ENCODE peak calls at places on chromosomes 5 and 9, in ten cellular contexts. N is uterus, D is transverse colon, Q is ovary, P is endothelial cell of umbilical vein, U is A549, I is adrenal gland, F is sigmoid colon, Z is gastrocnemius medialis, L is stomach. S is an unnamed sample. For H3K9me3, the result is how much of the 10 kb centered on the place peaks cover.

GRCh38 chr9:4508907-4509589 is 18.8 kb downstream of the SLC1A1 start:
- DNase-seq in N (no peak), D (no peak), Q (no peak), P (no peak), U (no peak), I (no peak), F (no peak), Z (no peak), L (no peak), S (no peak)

GRCh38 chr9:93020785-93021670 is 37.5 kb upstream of the SUSD3 start:
- DNase-seq in N (no peak), D (no peak), Q (no peak), P (no peak), U (no peak), I (no peak), F (peak), Z (no peak), L (no peak), S (no peak)

GRCh38 chr5:73299017-73299630 is 126.1 kb downstream of the TMEM174 start:
- DNase-seq in N (no peak), D (no peak), Q (no peak), P (no peak), U (no peak), I (no peak), F (no peak), Z (no peak), L (no peak), S (no peak)

GRCh38 chr5:139116256-139116655 is 81.9 kb downstream of the SIL1 start:
- DNase-seq in N (no peak), D (no peak), Q (no peak), P (no peak), U (no peak), I (no peak), F (no peak), Z (no peak), L (no peak), S (no peak)

GRCh38 chr5:142810891-142811290 is 40.7 kb downstream of the ARHGAP26 start:
- DNase-seq in N (peak), D (no peak), Q (no peak), P (no peak), U (no peak), I (no peak), F (no peak), Z (no peak), L (no peak), S (no peak)

GRCh38 chr5:132459983-132460834 is 30.4 kb downstream of the IRF1 start:
- DNase-seq in N (no peak), D (peak), Q (peak), P (no peak), U (no peak), I (peak), F (peak), Z (peak), L (peak), S (no peak)

GRCh38 chr5:168404366-168404765 is 81.9 kb upstream of the RARS1 start:
- DNase-seq in N (no peak), D (no peak), Q (no peak), P (no peak), U (no peak), I (no peak), F (no peak), Z (no peak), L (no peak), S (no peak)

GRCh38 chr9:123318192-123318591 is 37.8 kb upstream of the CRB2 start:
- DNase-seq in N (no peak), D (peak), Q (no peak), P (no peak), U (no peak), I (no peak), F (no peak), Z (no peak), L (no peak), S (no peak)

GRCh38 chr5:78005021-78005785 is 229.1 kb upstream of the TBCA start:
- DNase-seq in N (no peak), D (no peak), Q (no peak), P (peak), U (no peak), I (no peak), F (no peak), Z (no peak), L (no peak), S (no peak)

GRCh38 chr5:142931896-142932686 is 161.9 kb downstream of the ARHGAP26 start:
- DNase-seq in N (no peak), D (no peak), Q (no peak), P (peak), U (no peak), I (no peak), F (no peak), Z (no peak), L (no peak), S (no peak)

GRCh38 chr9:38641985-38642864 is 21.8 kb upstream of the ANKRD18A start:
- DNase-seq in N (no peak), D (peak), Q (no peak), P (peak), U (peak), I (peak), F (no peak), Z (no peak), L (peak), S (peak)

GRCh38 chr9:4986291-4986690 is 1.2 kb downstream of the JAK2 start:
- DNase-seq in N (no peak), D (no peak), Q (no peak), P (no peak), U (no peak), I (no peak), F (no peak), Z (no peak), L (no peak), S (no peak)

GRCh38 chr9:37425298-37425752 is 2.8 kb downstream of the GRHPR start:
- DNase-seq in N (no peak), D (no peak), Q (peak), P (no peak), U (no peak), I (peak), F (no peak), Z (no peak), L (no peak), S (no peak)

GRCh38 chr9:132241840-132242620 is 80.2 kb downstream of the NTNG2 start:
- DNase-seq in N (peak), D (peak), Q (peak), P (no peak), U (no peak), I (no peak), F (no peak), Z (no peak), L (peak), S (no peak)

GRCh38 chr9:107190031-107190935 is 92.8 kb upstream of the RAD23B start:
- DNase-seq in N (no peak), D (no peak), Q (no peak), P (peak), U (no peak), I (no peak), F (no peak), Z (no peak), L (no peak), S (no peak)

GRCh38 chr5:67542489-67542888 is 345.9 kb upstream of the CD180 start:
- DNase-seq in N (no peak), D (no peak), Q (no peak), P (no peak), U (no peak), I (no peak), F (no peak), Z (no peak), L (no peak), S (no peak)

GRCh38 chr5:77076961-77077820 is 9.9 kb downstream of the ZBED3 start:
- DNase-seq in N (peak), D (peak), Q (peak), P (peak), U (peak), I (peak), F (peak), Z (peak), L (peak), S (peak)

GRCh38 chr9:135450956-135451355 is 28.6 kb upstream of the PPP1R26 start:
- DNase-seq in N (no peak), D (no peak), Q (no peak), P (no peak), U (no peak), I (no peak), F (peak), Z (no peak), L (no peak), S (no peak)

GRCh38 chr5:3060283-3060682 is 308.8 kb upstream of the IRX2 start:
- DNase-seq in N (no peak), D (no peak), Q (no peak), P (no peak), U (no peak), I (no peak), F (no peak), Z (no peak), L (no peak), S (no peak)

GRCh38 chr9:121972501-121972981 is 120.6 kb downstream of the TTLL11 start:
- DNase-seq in N (no peak), D (peak), Q (no peak), P (peak), U (peak), I (peak), F (no peak), Z (peak), L (peak), S (peak)

GRCh38 chr5:51684794-51685355 is 301.6 kb downstream of the ISL1 start:
- DNase-seq in N (no peak), D (no peak), Q (no peak), P (peak), U (no peak), I (no peak), F (no peak), Z (no peak), L (no peak), S (no peak)

GRCh38 chr5:110618941-110619340 is 107.5 kb downstream of the TMEM232 start:
- DNase-seq in N (no peak), D (no peak), Q (no peak), P (no peak), U (no peak), I (no peak), F (no peak), Z (no peak), L (no peak), S (no peak)

GRCh38 chr5:42887575-42887974 is 75.9 kb upstream of the SELENOP start:
- DNase-seq in N (no peak), D (no peak), Q (no peak), P (no peak), U (no peak), I (no peak), F (no peak), Z (no peak), L (no peak), S (no peak)

GRCh38 chr9:76403352-76403751 is 9.1 kb upstream of the RFK start:
- DNase-seq in N (no peak), D (no peak), Q (no peak), P (peak), U (peak), I (peak), F (no peak), Z (no peak), L (no peak), S (no peak)

GRCh38 chr9:35733109-35733541 is 659 bp downstream of the CREB3 start:
- DNase-seq in N (no peak), D (peak), Q (no peak), P (peak), U (peak), I (peak), F (no peak), Z (no peak), L (no peak), S (peak)

GRCh38 chr5:51099173-51099853 is 283.9 kb upstream of the ISL1 start:
- DNase-seq in N (no peak), D (no peak), Q (no peak), P (no peak), U (no peak), I (no peak), F (no peak), Z (no peak), L (no peak), S (no peak)

GRCh38 chr5:39947657-39948056 is 522.9 kb upstream of the DAB2 start:
- DNase-seq in N (no peak), D (no peak), Q (no peak), P (no peak), U (peak), I (no peak), F (no peak), Z (no peak), L (no peak), S (no peak)

GRCh38 chr9:34741628-34742027 is 31.7 kb upstream of the CCL21 start:
- DNase-seq in N (no peak), D (no peak), Q (no peak), P (no peak), U (no peak), I (no peak), F (no peak), Z (no peak), L (no peak), S (peak)

GRCh38 chr5:140160432-140160831 is 14.6 kb upstream of the CYSTM1 start:
- DNase-seq in N (no peak), D (no peak), Q (no peak), P (no peak), U (no peak), I (no peak), F (no peak), Z (no peak), L (no peak), S (no peak)

GRCh38 chr5:140162275-140162674 is 12.7 kb upstream of the CYSTM1 start:
- DNase-seq in N (no peak), D (no peak), Q (no peak), P (no peak), U (no peak), I (no peak), F (no peak), Z (no peak), L (no peak), S (no peak)

GRCh38 chr5:140162781-140163180 is 12.2 kb upstream of the CYSTM1 start:
- DNase-seq in N (no peak), D (no peak), Q (no peak), P (no peak), U (no peak), I (no peak), F (no peak), Z (no peak), L (no peak), S (no peak)

GRCh38 chr5:140157032-140157781 is 17.8 kb upstream of the CYSTM1 start:
- DNase-seq in N (peak), D (peak), Q (peak), P (peak), U (peak), I (peak), F (peak), Z (peak), L (peak), S (peak)

DNA sequence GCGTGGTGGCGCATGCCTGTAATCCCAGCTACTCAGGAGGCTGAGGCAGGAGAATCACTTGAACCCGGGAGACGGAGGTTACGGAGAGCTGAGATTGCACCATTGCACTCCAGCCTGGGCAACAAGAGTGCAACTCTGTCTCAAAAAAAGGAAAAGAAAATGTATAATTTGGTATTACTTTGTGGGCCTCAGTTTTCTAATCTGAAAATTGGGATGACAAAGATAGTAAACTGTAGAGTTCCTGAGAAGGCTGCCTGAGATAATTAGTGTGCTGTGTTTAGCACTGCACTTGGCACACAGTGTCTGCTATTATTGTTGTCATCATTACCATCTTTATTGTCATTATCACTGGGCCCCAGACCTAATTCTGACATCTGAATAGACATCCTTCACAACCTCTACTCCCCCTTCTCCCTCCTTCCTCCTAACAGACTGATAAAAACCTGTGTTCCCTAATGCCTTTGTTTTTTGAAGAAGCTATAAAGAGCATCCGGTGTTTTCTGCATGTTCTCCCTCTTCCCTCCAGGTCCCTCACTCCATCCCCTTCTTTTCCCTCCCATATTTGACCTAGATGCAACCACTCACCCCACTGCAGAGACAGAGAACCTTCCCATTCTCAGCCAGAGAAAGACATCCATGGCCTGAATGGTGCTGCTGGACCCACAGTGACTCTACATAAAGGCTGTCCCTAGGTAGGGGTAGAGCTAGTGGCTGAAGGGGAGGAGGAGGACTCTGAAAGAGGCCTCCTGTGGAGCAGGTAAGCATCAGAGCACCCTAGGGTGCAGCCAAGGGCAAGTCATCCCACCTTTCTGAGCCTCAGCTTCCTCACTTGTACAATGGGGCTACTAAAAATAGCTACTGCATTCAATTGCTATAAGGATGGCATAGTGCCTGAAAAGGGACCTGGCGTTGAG is 15.7 kb upstream of the CYSTM1 start:
- DNase-seq in N (no peak), D (no peak), Q (no peak), P (no peak), U (no peak), I (no peak), F (no peak), Z (no peak), L (no peak), S (no peak)
- H3K4me3 ChIP-seq in N (no peak), D (no peak), Q (no peak), P (no peak), U (no peak), I (no peak), F (no peak), Z (no peak), L (no peak), S (no peak)

DNA sequence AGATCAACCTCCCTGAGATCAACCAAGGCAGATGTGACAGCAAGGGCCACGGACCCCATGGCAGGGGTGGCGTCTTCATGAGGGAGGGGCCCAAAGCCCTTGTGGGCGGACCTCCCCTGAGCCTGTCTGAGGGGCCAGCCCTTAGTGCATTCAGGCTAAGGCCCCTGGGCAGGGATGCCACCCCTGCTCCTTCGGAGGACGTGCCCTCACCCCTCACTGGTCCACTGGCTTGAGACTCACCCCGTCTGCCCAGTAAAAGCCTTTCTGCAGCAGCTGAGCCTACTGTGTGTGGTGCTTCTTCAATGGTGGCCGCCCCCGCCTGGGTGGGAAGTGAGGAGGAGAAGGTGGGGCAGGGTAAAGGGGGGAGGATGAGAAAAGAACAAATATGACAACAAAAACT is 8.3 kb downstream of the GPX3 start:
- DNase-seq in N (no peak), D (no peak), Q (no peak), P (no peak), U (no peak), I (no peak), F (peak), Z (peak), L (no peak), S (no peak)
- TF ChIP-seq POLR2A in N (no peak), D (peak), Q (no peak), P (no peak), U (no peak), I (no peak), F (no peak), Z (no peak), L (no peak), S (no peak)

GRCh38 chr5:12794476-12795332 is 890.5 kb upstream of the CTNND2 start:
- DNase-seq in N (no peak), D (no peak), Q (no peak), P (no peak), U (no peak), I (no peak), F (no peak), Z (no peak), L (no peak), S (no peak)
- H3K9me3 ChIP-seq in N (under half), D (under half), Q (under half), P (under half), U (under half), I (under half), F (under half), Z (under half), L (under half), S (under half)

GRCh38 chr9:22508790-22509189 is 62.2 kb downstream of the DMRTA1 start:
- DNase-seq in N (no peak), D (no peak), Q (no peak), P (no peak), U (no peak), I (no peak), F (no peak), Z (no peak), L (no peak), S (no peak)
- H3K4me3 ChIP-seq in N (no peak), D (no peak), Q (no peak), P (no peak), U (no peak), I (no peak), F (no peak), Z (no peak), L (no peak), S (no peak)

GRCh38 chr5:177593511-177593910 is 1.5 kb downstream of the TMED9 start:
- DNase-seq in N (no peak), D (no peak), Q (no peak), P (no peak), U (no peak), I (no peak), F (peak), Z (no peak), L (no peak), S (no peak)
- TF ChIP-seq POLR2A in N (no peak), D (no peak), Q (no peak), P (no peak), U (no peak), I (no peak), F (no peak), Z (no peak), L (no peak), S (no peak)

DNA sequence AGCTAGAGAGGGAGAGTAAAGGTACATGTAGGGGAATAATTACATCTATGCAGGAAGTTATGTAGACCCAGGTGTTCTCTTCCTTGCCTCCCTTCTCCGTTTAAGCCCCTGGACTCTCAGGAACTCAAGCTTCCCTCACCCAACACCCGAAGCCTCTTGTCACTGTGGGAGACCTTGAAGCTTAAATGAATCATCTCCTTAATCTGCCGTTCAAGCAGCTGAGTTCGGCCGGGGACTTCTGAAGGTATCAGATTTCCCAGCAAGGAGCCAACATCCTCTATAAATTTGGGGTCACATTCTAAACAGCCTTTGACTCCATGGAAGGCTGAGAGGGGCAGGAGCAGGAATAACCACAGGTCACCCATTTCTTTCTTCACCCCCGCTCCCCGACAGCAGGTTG is 412 bp downstream of the IZUMO3 start:
- DNase-seq in N (no peak), D (no peak), Q (no peak), P (no peak), U (no peak), I (no peak), F (no peak), Z (no peak), L (no peak), S (no peak)
- H3K9me3 ChIP-seq in N (under half), D (under half), Q (under half), P (under half), U (under half), I (under half), F (under half), Z (under half), L (under half), S (under half)

S was measured in prostate gland.